ENCODE peak calls at places on chromosomes 2 and 18, in five cellular contexts. N, P, D, K and Z are unnamed samples.

GRCh38 chr2:98548920-98549818 is 59.1 kb downstream of the COA5 start:
- DNase-seq in N (no peak), P (no peak), D (no peak), K (peak; percentile 7), Z (no peak)

GRCh38 chr2:102618452-102619413 is 620 bp upstream of the SLC9A2 start:
- DNase-seq in N (peak; percentile 1), P (no peak), D (peak; percentile 80), K (no peak), Z (peak; percentile 81)

GRCh38 chr2:68594674-68595492 is 48.5 kb upstream of the PROKR1 start:
- DNase-seq in N (peak; percentile 81), P (peak; percentile 56), D (peak; percentile 67), K (no peak), Z (peak; percentile 37)

GRCh38 chr2:109166811-109167210 is 37.8 kb downstream of the SH3RF3 start:
- DNase-seq in N (no peak), P (peak; percentile 62), D (no peak), K (no peak), Z (no peak)

GRCh38 chr2:124755386-124755785 is 730.3 kb downstream of the CNTNAP5 start:
- DNase-seq in N (no peak), P (peak; percentile 2), D (no peak), K (no peak), Z (no peak)

GRCh38 chr2:29017716-29018275 is 36.7 kb downstream of the TOGARAM2 start:
- DNase-seq in N (no peak), P (no peak), D (peak; percentile 59), K (no peak), Z (no peak)

GRCh38 chr2:136225950-136226835 is 108.2 kb upstream of the CXCR4 start:
- DNase-seq in N (no peak), P (no peak), D (no peak), K (no peak), Z (no peak)

GRCh38 chr2:233814063-233814435 is 35.9 kb downstream of the MROH2A start:
- DNase-seq in N (peak; percentile 23), P (peak; percentile 5), D (no peak), K (no peak), Z (no peak)

GRCh38 chr18:76547306-76547705 is 52.3 kb upstream of the ZNF516 start:
- DNase-seq in N (no peak), P (no peak), D (peak; percentile 30), K (no peak), Z (no peak)

GRCh38 chr2:46294185-46294836 is 2.9 kb upstream of the EPAS1 start:
- DNase-seq in N (no peak), P (no peak), D (no peak), K (no peak), Z (no peak)

GRCh38 chr2:198287706-198288105 is 483.3 kb downstream of the PLCL1 start:
- DNase-seq in N (no peak), P (no peak), D (no peak), K (no peak), Z (no peak)

GRCh38 chr2:201715459-201715858 is 17.0 kb upstream of the MPP4 start:
- DNase-seq in N (no peak), P (no peak), D (no peak), K (no peak), Z (peak; percentile 66)

GRCh38 chr2:126902152-126902835 is 3.6 kb downstream of the TEX51 start:
- DNase-seq in N (no peak), P (no peak), D (peak; percentile 34), K (no peak), Z (peak; percentile 12)

GRCh38 chr18:67517224-67517765 is 775 bp upstream of the DSEL start:
- DNase-seq in N (no peak), P (peak; percentile 25), D (no peak), K (peak; percentile 35), Z (no peak)

GRCh38 chr2:228689049-228689448 is 507.6 kb upstream of the SPHKAP start:
- DNase-seq in N (peak; percentile 70), P (no peak), D (no peak), K (no peak), Z (peak; percentile 37)

GRCh38 chr2:91477731-91478672 is 2786.5 kb downstream of the RPIA start:
- DNase-seq in N (peak; percentile 44), P (no peak), D (peak; percentile 71), K (no peak), Z (peak; percentile 41)

GRCh38 chr2:197946562-197946961 is 142.2 kb downstream of the PLCL1 start:
- DNase-seq in N (no peak), P (no peak), D (no peak), K (no peak), Z (no peak)

GRCh38 chr2:229160180-229160579 is 110.9 kb downstream of the PID1 start:
- DNase-seq in N (no peak), P (no peak), D (no peak), K (no peak), Z (peak; percentile 81)

GRCh38 chr2:241808701-241809382 is at the start of gene NEU4:
- DNase-seq in N (peak; percentile 75), P (no peak), D (peak; percentile 52), K (no peak), Z (no peak)

GRCh38 chr18:58682429-58683069 is 11.3 kb downstream of the MALT1 start:
- DNase-seq in N (peak; percentile 88), P (peak; percentile 74), D (no peak), K (peak; percentile 41), Z (no peak)

GRCh38 chr2:47299555-47299954 is 103.4 kb upstream of the MSH2 start:
- DNase-seq in N (no peak), P (peak; percentile 86), D (no peak), K (no peak), Z (no peak)

GRCh38 chr18:69558088-69558487 is 157.4 kb downstream of the DOK6 start:
- DNase-seq in N (no peak), P (no peak), D (no peak), K (no peak), Z (no peak)

GRCh38 chr2:236177604-236177966 is 9.4 kb upstream of the GBX2 start:
- DNase-seq in N (peak; percentile 90), P (peak; percentile 16), D (peak; percentile 69), K (no peak), Z (no peak)

GRCh38 chr2:207129821-207130220 is 35.9 kb downstream of the KLF7 start:
- DNase-seq in N (no peak), P (no peak), D (no peak), K (no peak), Z (no peak)

GRCh38 chr2:165401285-165401852 is 68.1 kb upstream of the CSRNP3 start:
- DNase-seq in N (peak; percentile 91), P (peak; percentile 79), D (no peak), K (no peak), Z (no peak)

GRCh38 chr2:239255218-239255617 is 145.6 kb downstream of the HDAC4 start:
- DNase-seq in N (no peak), P (no peak), D (no peak), K (no peak), Z (no peak)

GRCh38 chr2:60316381-60317028 is 236.9 kb downstream of the BCL11A start:
- DNase-seq in N (no peak), P (no peak), D (no peak), K (no peak), Z (no peak)

GRCh38 chr2:23900133-23900926 is 26.6 kb downstream of the ATAD2B start:
- DNase-seq in N (peak; percentile 21), P (peak; percentile 69), D (no peak), K (no peak), Z (no peak)

GRCh38 chr2:161415467-161416293 is 417 bp upstream of the TBR1 start:
- DNase-seq in N (no peak), P (no peak), D (no peak), K (no peak), Z (no peak)

GRCh38 chr2:102282646-102283045 is 28.7 kb upstream of the IL1RL1 start:
- DNase-seq in N (no peak), P (no peak), D (no peak), K (no peak), Z (no peak)

GRCh38 chr2:23618696-23619530 is 233.9 kb downstream of the KLHL29 start:
- DNase-seq in N (no peak), P (peak; percentile 16), D (peak; percentile 56), K (no peak), Z (no peak)

GRCh38 chr18:37166491-37166890 is 337.6 kb downstream of the KIAA1328 start:
- DNase-seq in N (no peak), P (no peak), D (no peak), K (no peak), Z (no peak)
- H3K36me3 ChIP-seq in N (no peaks in the 10 kb centered on the region), P (no peaks in the 10 kb centered on the region), D (no peaks in the 10 kb centered on the region), K (no peaks in the 10 kb centered on the region), Z (no peaks in the 10 kb centered on the region)

DNA sequence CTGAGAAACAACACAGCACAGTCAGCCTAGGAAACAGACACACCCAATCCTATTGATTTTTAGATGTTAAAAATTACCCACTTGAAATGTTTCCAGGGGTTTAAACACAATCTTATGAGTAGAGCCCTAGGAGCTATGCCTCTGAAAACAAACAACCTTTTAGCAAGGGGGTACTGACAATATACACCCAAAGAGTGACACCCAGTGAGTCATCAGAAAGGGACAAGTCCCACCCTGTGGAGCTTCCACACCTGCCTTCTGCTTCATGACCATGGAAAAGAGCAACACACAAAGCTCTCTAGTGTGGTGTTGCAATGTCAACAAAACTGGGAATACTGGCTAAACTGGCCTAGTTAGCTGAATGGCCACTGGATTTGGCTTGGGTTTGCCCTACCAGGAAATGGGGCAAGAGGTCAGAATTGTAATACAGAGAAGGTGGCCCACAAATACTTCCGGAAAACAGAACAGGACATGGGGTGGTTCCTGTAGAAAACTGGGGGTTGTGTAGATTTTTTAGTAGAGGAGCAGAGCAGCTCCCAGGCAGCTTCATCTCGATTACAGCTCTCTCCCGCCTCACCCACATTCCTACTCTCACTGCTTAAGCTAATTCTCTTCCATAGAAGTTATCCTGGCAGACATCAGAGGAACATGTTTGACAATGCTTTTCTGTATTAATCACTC is 98.2 kb downstream of the GAREM1 start:
- DNase-seq in N (no peak), P (no peak), D (no peak), K (no peak), Z (peak; percentile 59)
- TF ChIP-seq CTCF in N (no peak), P (no peak), D (no peak), K (no peak), Z (no peak)

DNA sequence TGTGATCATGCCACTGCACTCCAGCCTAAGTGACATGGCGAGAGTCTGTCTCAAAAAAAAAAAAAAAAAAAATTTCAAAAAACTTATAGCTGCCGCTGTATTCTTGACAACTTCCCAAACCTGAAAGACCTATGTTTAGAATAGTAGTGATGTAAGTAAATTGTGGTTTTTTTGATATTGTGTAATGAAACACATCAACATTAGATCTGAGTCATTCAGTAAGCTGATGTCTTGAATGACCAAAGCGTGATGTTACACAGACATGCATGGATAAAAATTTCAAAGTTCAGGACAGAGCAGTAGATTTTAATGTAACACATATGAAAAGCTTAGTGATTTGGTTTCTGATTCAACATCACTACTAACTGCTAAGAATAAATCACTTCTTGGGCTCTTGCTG is 69.3 kb upstream of the MEX3C start:
- DNase-seq in N (no peak), P (no peak), D (no peak), K (no peak), Z (no peak)
- H3K9me3 ChIP-seq in N (no peaks in the 10 kb centered on the region), P (no peaks in the 10 kb centered on the region), D (no peaks in the 10 kb centered on the region), K (no peaks in the 10 kb centered on the region), Z (no peaks in the 10 kb centered on the region)

DNA sequence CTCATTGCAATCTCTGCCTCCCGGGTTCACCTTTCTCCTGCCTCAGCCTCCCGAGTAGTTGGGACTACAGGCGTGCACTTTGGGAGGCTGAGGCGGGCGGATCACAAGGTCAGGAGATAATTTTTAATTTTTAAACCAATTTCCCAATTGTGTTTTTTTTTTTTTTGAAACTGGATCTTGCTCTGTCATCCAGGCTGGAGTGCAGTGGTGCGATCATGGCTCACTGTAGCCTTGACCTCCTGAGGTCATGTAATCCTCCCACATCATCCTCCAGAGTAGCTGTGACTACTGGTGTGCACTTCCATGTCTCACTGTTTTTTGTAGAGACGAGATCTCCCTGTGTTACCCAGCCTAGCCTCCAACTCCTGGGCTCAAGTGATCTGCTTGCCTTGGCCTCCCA is 49.3 kb downstream of the GLS start:
- DNase-seq in N (no peak), P (no peak), D (no peak), K (no peak), Z (no peak)
- H3K36me3 ChIP-seq in N (peaks cover 4% of the 10 kb centered on the region), P (peaks cover 19% of the 10 kb centered on the region), D (peaks cover 83% of the 10 kb centered on the region), K (peaks cover 15% of the 10 kb centered on the region), Z (no peaks in the 10 kb centered on the region)

GRCh38 chr2:217653240-217653639 is 349.6 kb downstream of the TNS1 start:
- DNase-seq in N (peak; percentile 22), P (peak; percentile 89), D (peak; percentile 67), K (peak; percentile 89), Z (no peak)
- TF ChIP-seq CTCF in N (no peak), P (peak; percentile 17), D (no peak), K (peak; percentile 45), Z (no peak)